ENCODE peak calls at places on chromosome 1, in ten cellular contexts. One of them, this sample, is unnamed.

GRCh38 chr1:25774921-25775774 is 24.8 kb upstream of the SELENON start:
- DNase-seq in spleen: peak
- DNase-seq in HFFc6: no peak
- DNase-seq in PC-3: no peak
- DNase-seq in neural crest cell: no peak
- DNase-seq in transverse colon: peak
- DNase-seq in progenitor cell of endocrine pancreas: no peak
- DNase-seq in choroid plexus epithelial cell: no peak
- DNase-seq in heart left ventricle: no peak
- DNase-seq in fibroblast of the aortic adventitia: no peak
- DNase-seq in this sample: no peak

GRCh38 chr1:183159960-183160359 is 26.1 kb upstream of the LAMC2 start:
- DNase-seq in progenitor cell of endocrine pancreas: peak
- DNase-seq in transverse colon: peak
- DNase-seq in fibroblast of the aortic adventitia: no peak
- DNase-seq in PC-3: peak
- DNase-seq in HFFc6: peak
- DNase-seq in spleen: no peak
- DNase-seq in heart left ventricle: no peak
- DNase-seq in neural crest cell: no peak
- DNase-seq in choroid plexus epithelial cell: no peak
- DNase-seq in this sample: no peak

GRCh38 chr1:44884746-44885145 is 41.7 kb upstream of the PTCH2 start:
- DNase-seq in HFFc6: no peak
- DNase-seq in transverse colon: no peak
- DNase-seq in choroid plexus epithelial cell: no peak
- DNase-seq in PC-3: no peak
- DNase-seq in progenitor cell of endocrine pancreas: no peak
- DNase-seq in fibroblast of the aortic adventitia: peak
- DNase-seq in spleen: no peak
- DNase-seq in heart left ventricle: peak
- DNase-seq in neural crest cell: no peak
- DNase-seq in this sample: no peak

GRCh38 chr1:2226525-2227340 is 1.4 kb upstream of the SKI start:
- DNase-seq in spleen: peak
- DNase-seq in transverse colon: no peak
- DNase-seq in heart left ventricle: peak
- DNase-seq in fibroblast of the aortic adventitia: no peak
- DNase-seq in choroid plexus epithelial cell: no peak
- DNase-seq in progenitor cell of endocrine pancreas: no peak
- DNase-seq in PC-3: no peak
- DNase-seq in neural crest cell: no peak
- DNase-seq in HFFc6: no peak
- DNase-seq in this sample: no peak

GRCh38 chr1:223364685-223365382 is 858 bp upstream of the SUSD4 start:
- DNase-seq in choroid plexus epithelial cell: no peak
- DNase-seq in fibroblast of the aortic adventitia: no peak
- DNase-seq in HFFc6: no peak
- DNase-seq in progenitor cell of endocrine pancreas: no peak
- DNase-seq in heart left ventricle: no peak
- DNase-seq in transverse colon: no peak
- DNase-seq in neural crest cell: no peak
- DNase-seq in PC-3: no peak
- DNase-seq in spleen: no peak
- DNase-seq in this sample: peak

GRCh38 chr1:9843576-9843945 is 19.8 kb upstream of the CLSTN1 start:
- DNase-seq in choroid plexus epithelial cell: no peak
- DNase-seq in PC-3: peak
- DNase-seq in fibroblast of the aortic adventitia: no peak
- DNase-seq in heart left ventricle: no peak
- DNase-seq in transverse colon: peak
- DNase-seq in progenitor cell of endocrine pancreas: no peak
- DNase-seq in HFFc6: no peak
- DNase-seq in neural crest cell: no peak
- DNase-seq in spleen: peak
- DNase-seq in this sample: no peak

GRCh38 chr1:10070206-10070605 is 37.4 kb downstream of the UBE4B start:
- DNase-seq in choroid plexus epithelial cell: no peak
- DNase-seq in transverse colon: no peak
- DNase-seq in HFFc6: peak
- DNase-seq in heart left ventricle: no peak
- DNase-seq in neural crest cell: no peak
- DNase-seq in spleen: no peak
- DNase-seq in PC-3: no peak
- DNase-seq in progenitor cell of endocrine pancreas: no peak
- DNase-seq in fibroblast of the aortic adventitia: no peak
- DNase-seq in this sample: no peak

GRCh38 chr1:228457396-228458176 is 29.6 kb upstream of the RNF187 start:
- DNase-seq in HFFc6: peak
- DNase-seq in PC-3: peak
- DNase-seq in progenitor cell of endocrine pancreas: peak
- DNase-seq in heart left ventricle: peak
- DNase-seq in fibroblast of the aortic adventitia: peak
- DNase-seq in choroid plexus epithelial cell: peak
- DNase-seq in spleen: peak
- DNase-seq in neural crest cell: peak
- DNase-seq in transverse colon: peak
- DNase-seq in this sample: peak

GRCh38 chr1:15848143-15848928 is 829 bp downstream of the SPEN start:
- DNase-seq in PC-3: no peak
- DNase-seq in choroid plexus epithelial cell: no peak
- DNase-seq in fibroblast of the aortic adventitia: peak
- DNase-seq in spleen: peak
- DNase-seq in progenitor cell of endocrine pancreas: peak
- DNase-seq in HFFc6: no peak
- DNase-seq in heart left ventricle: peak
- DNase-seq in neural crest cell: no peak
- DNase-seq in transverse colon: peak
- DNase-seq in this sample: peak

GRCh38 chr1:1063945-1064831 is 9.9 kb downstream of the RNF223 start:
- DNase-seq in progenitor cell of endocrine pancreas: peak
- DNase-seq in fibroblast of the aortic adventitia: peak
- DNase-seq in spleen: peak
- DNase-seq in HFFc6: peak
- DNase-seq in choroid plexus epithelial cell: peak
- DNase-seq in transverse colon: peak
- DNase-seq in neural crest cell: peak
- DNase-seq in PC-3: peak
- DNase-seq in heart left ventricle: peak
- DNase-seq in this sample: peak

GRCh38 chr1:162458206-162458605 is 39.4 kb upstream of the UHMK1 start:
- DNase-seq in transverse colon: no peak
- DNase-seq in progenitor cell of endocrine pancreas: no peak
- DNase-seq in fibroblast of the aortic adventitia: no peak
- DNase-seq in heart left ventricle: no peak
- DNase-seq in HFFc6: no peak
- DNase-seq in choroid plexus epithelial cell: no peak
- DNase-seq in neural crest cell: no peak
- DNase-seq in PC-3: peak
- DNase-seq in spleen: no peak
- DNase-seq in this sample: no peak

GRCh38 chr1:162456324-162456723 is 41.3 kb upstream of the UHMK1 start:
- DNase-seq in PC-3: peak
- DNase-seq in choroid plexus epithelial cell: peak
- DNase-seq in fibroblast of the aortic adventitia: no peak
- DNase-seq in neural crest cell: no peak
- DNase-seq in spleen: no peak
- DNase-seq in progenitor cell of endocrine pancreas: no peak
- DNase-seq in heart left ventricle: no peak
- DNase-seq in transverse colon: no peak
- DNase-seq in HFFc6: no peak
- DNase-seq in this sample: no peak
- TF ChIP-seq CTCF in PC-3: peak
- TF ChIP-seq CTCF in choroid plexus epithelial cell: no peak
- TF ChIP-seq CTCF in fibroblast of the aortic adventitia: no peak
- TF ChIP-seq CTCF in neural crest cell: no peak
- TF ChIP-seq CTCF in spleen: no peak
- TF ChIP-seq CTCF in progenitor cell of endocrine pancreas: no peak
- TF ChIP-seq CTCF in heart left ventricle: no peak
- TF ChIP-seq CTCF in transverse colon: no peak
- TF ChIP-seq CTCF in HFFc6: no peak
- TF ChIP-seq CTCF in this sample: no peak

GRCh38 chr1:154629160-154630073 is 21.4 kb upstream of the ADAR start:
- DNase-seq in progenitor cell of endocrine pancreas: no peak
- DNase-seq in transverse colon: no peak
- DNase-seq in heart left ventricle: no peak
- DNase-seq in PC-3: no peak
- DNase-seq in choroid plexus epithelial cell: peak
- DNase-seq in HFFc6: peak
- DNase-seq in neural crest cell: no peak
- DNase-seq in fibroblast of the aortic adventitia: peak
- DNase-seq in spleen: no peak
- DNase-seq in this sample: no peak

GRCh38 chr1:154624756-154625643 is 17.0 kb upstream of the ADAR start:
- DNase-seq in heart left ventricle: no peak
- DNase-seq in spleen: no peak
- DNase-seq in neural crest cell: no peak
- DNase-seq in choroid plexus epithelial cell: peak
- DNase-seq in HFFc6: peak
- DNase-seq in progenitor cell of endocrine pancreas: no peak
- DNase-seq in transverse colon: no peak
- DNase-seq in fibroblast of the aortic adventitia: peak
- DNase-seq in PC-3: no peak
- DNase-seq in this sample: no peak

GRCh38 chr1:154626456-154627246 is 18.7 kb upstream of the ADAR start:
- DNase-seq in neural crest cell: no peak
- DNase-seq in spleen: peak
- DNase-seq in heart left ventricle: no peak
- DNase-seq in transverse colon: no peak
- DNase-seq in progenitor cell of endocrine pancreas: no peak
- DNase-seq in HFFc6: no peak
- DNase-seq in choroid plexus epithelial cell: peak
- DNase-seq in fibroblast of the aortic adventitia: no peak
- DNase-seq in PC-3: no peak
- DNase-seq in this sample: no peak

GRCh38 chr1:154628122-154628405 is 20.1 kb upstream of the ADAR start:
- DNase-seq in fibroblast of the aortic adventitia: no peak
- DNase-seq in HFFc6: no peak
- DNase-seq in transverse colon: no peak
- DNase-seq in PC-3: no peak
- DNase-seq in choroid plexus epithelial cell: no peak
- DNase-seq in progenitor cell of endocrine pancreas: no peak
- DNase-seq in heart left ventricle: no peak
- DNase-seq in neural crest cell: no peak
- DNase-seq in spleen: no peak
- DNase-seq in this sample: no peak

DNA sequence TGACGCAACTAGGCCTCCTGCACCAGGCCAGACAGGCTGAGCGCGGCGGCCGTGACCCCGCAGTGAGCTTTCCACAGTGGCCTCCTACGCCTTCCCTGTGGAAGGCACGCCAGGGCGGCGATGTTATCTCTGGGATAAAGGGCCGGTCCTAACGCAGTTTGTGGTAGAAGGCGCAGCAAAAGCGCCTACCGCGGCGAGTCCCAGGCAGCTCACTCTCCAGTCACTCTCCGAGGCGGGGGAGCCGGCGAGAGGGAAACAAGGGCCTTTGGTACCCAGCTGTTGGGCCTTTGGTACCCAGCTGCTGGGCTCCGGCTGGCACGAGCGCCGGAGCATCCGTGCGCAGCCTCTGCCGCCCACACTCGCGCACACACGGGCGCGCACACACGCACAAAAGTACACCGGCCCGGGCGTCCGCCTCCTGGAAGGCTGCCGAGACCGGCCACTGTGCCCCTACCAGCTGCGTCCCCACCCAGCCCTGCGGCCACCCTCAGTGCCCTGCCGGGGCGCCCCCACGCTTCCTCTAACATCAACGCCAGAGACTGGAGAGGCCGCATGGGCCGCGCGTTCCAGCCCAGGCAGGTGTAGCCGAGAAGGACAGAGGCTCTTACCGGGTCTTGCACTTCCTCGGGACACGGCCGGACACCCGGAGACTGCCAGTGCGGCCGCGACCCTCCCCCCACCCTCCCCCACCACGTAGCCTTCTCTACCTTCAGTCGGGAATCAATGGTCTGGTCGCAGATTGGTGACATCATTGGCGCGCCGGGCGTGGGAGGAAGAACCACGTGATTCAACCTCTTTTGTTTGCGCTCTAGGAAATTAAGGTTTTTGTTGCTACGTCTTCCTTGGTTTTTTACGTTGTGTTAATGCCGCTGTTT is 19.5 kb upstream of the ADAR start:
- DNase-seq in progenitor cell of endocrine pancreas: peak
- DNase-seq in HFFc6: peak
- DNase-seq in heart left ventricle: peak
- DNase-seq in PC-3: peak
- DNase-seq in neural crest cell: peak
- DNase-seq in fibroblast of the aortic adventitia: peak
- DNase-seq in transverse colon: peak
- DNase-seq in choroid plexus epithelial cell: peak
- DNase-seq in spleen: peak
- DNase-seq in this sample: peak
- TF ChIP-seq CTCF in progenitor cell of endocrine pancreas: no peak
- TF ChIP-seq CTCF in HFFc6: no peak
- TF ChIP-seq CTCF in heart left ventricle: no peak
- TF ChIP-seq CTCF in PC-3: peak
- TF ChIP-seq CTCF in neural crest cell: no peak
- TF ChIP-seq CTCF in fibroblast of the aortic adventitia: no peak
- TF ChIP-seq CTCF in transverse colon: no peak
- TF ChIP-seq CTCF in choroid plexus epithelial cell: no peak
- TF ChIP-seq CTCF in spleen: no peak
- TF ChIP-seq CTCF in this sample: no peak

DNA sequence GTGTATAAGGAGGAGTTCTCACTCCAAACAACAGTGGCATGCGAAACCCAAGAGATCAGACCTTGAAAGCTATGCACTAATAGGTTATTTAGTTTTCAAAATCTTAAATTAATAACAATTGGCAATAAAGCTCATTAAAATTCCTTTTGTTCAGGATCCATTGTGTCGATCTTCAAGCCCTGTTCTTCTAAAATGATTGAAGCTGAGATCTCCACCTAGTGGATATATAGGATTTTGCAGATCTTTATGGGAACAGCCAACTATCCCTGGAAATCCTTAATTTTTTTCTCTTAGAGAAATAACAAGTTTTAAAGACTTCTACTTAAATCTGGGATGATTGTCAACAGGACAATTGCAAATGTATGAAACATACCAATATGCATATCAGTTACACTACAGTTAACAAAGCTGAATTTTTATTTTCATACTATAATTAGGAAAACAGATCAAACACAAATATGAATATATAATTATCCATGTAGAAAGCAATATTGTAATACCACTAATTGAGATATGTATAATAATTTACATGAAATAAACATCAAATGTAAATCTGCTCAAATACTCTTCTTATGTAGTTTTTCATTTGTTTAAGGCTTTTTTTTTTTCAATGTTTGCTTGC is 43.3 kb downstream of the LRRC53 start:
- DNase-seq in fibroblast of the aortic adventitia: peak
- DNase-seq in choroid plexus epithelial cell: peak
- DNase-seq in progenitor cell of endocrine pancreas: no peak
- DNase-seq in heart left ventricle: no peak
- DNase-seq in HFFc6: peak
- DNase-seq in neural crest cell: no peak
- DNase-seq in spleen: no peak
- DNase-seq in PC-3: peak
- DNase-seq in transverse colon: no peak
- DNase-seq in this sample: no peak
- TF ChIP-seq CTCF in fibroblast of the aortic adventitia: peak
- TF ChIP-seq CTCF in choroid plexus epithelial cell: peak
- TF ChIP-seq CTCF in progenitor cell of endocrine pancreas: peak
- TF ChIP-seq CTCF in heart left ventricle: peak
- TF ChIP-seq CTCF in HFFc6: peak
- TF ChIP-seq CTCF in neural crest cell: peak
- TF ChIP-seq CTCF in spleen: no peak
- TF ChIP-seq CTCF in PC-3: peak
- TF ChIP-seq CTCF in transverse colon: peak
- TF ChIP-seq CTCF in this sample: peak

GRCh38 chr1:3702990-3703728 is 49.1 kb upstream of the CCDC27 start:
- DNase-seq in choroid plexus epithelial cell: peak
- DNase-seq in transverse colon: no peak
- DNase-seq in neural crest cell: no peak
- DNase-seq in spleen: no peak
- DNase-seq in progenitor cell of endocrine pancreas: no peak
- DNase-seq in heart left ventricle: no peak
- DNase-seq in PC-3: peak
- DNase-seq in HFFc6: peak
- DNase-seq in fibroblast of the aortic adventitia: peak
- DNase-seq in this sample: no peak
- TF ChIP-seq CTCF in choroid plexus epithelial cell: peak
- TF ChIP-seq CTCF in transverse colon: no peak
- TF ChIP-seq CTCF in neural crest cell: peak
- TF ChIP-seq CTCF in spleen: no peak
- TF ChIP-seq CTCF in progenitor cell of endocrine pancreas: peak
- TF ChIP-seq CTCF in heart left ventricle: no peak
- TF ChIP-seq CTCF in PC-3: no peak
- TF ChIP-seq CTCF in HFFc6: peak
- TF ChIP-seq CTCF in fibroblast of the aortic adventitia: peak
- TF ChIP-seq CTCF in this sample: peak

This sample was measured in endothelial cell.